ENCODE peak calls at places on chromosomes 7 and 10, in nine cellular contexts. U is prostate gland; D is dorsolateral prefrontal cortex; M is sigmoid colon; Y is small intestine; O is fibroblast of mammary gland; F is activated CD8-positive, alpha-beta memory T cell treated with anti-CD3 and anti-CD28 coated beads for 1 hour; J is NAMALWA; Q is ecto neural progenitor cell. T is an unnamed sample.

GRCh38 chr10:102588875-102589274 is 55.4 kb upstream of the TRIM8 start:
- DNase-seq in Q (no peak), M (no peak), F (no peak), J (no peak), U (no peak), D (no peak), Y (no peak), O (no peak), T (no peak)

GRCh38 chr7:133789951-133790350 is 337.2 kb upstream of the LRGUK start:
- DNase-seq in D (no peak), J (no peak), Q (no peak), U (no peak), F (no peak), O (no peak), M (no peak), Y (no peak), T (no peak)

GRCh38 chr7:34130558-34131285 is 225.4 kb downstream of the BMPER start:
- DNase-seq in Y (no peak), D (no peak), M (no peak), Q (no peak), F (no peak), J (no peak), O (no peak), U (peak), T (no peak)

GRCh38 chr10:126924915-126925300 is 19.7 kb downstream of the DOCK1 start:
- DNase-seq in Y (no peak), D (no peak), J (no peak), M (no peak), U (no peak), F (no peak), Q (no peak), O (peak), T (no peak)

GRCh38 chr7:90663176-90663575 is 67.1 kb downstream of the CDK14 start:
- DNase-seq in Y (no peak), Q (no peak), J (no peak), D (no peak), O (no peak), F (no peak), M (no peak), U (no peak), T (no peak)

GRCh38 chr7:54546081-54546985 is 4.2 kb downstream of the VSTM2A start:
- DNase-seq in D (no peak), Y (no peak), J (no peak), Q (peak), U (no peak), F (no peak), M (no peak), O (no peak), T (peak)

GRCh38 chr7:106283831-106284515 is 810 bp downstream of the NAMPT start:
- DNase-seq in J (peak), Q (peak), O (peak), Y (peak), U (peak), M (peak), F (no peak), D (peak), T (peak)

GRCh38 chr10:31242902-31243301 is 76.1 kb upstream of the ZEB1 start:
- DNase-seq in Q (no peak), D (no peak), F (no peak), M (no peak), J (no peak), U (no peak), O (peak), Y (no peak), T (no peak)

GRCh38 chr7:120170849-120171248 is 102.1 kb upstream of the KCND2 start:
- DNase-seq in D (no peak), Q (no peak), M (no peak), Y (no peak), U (no peak), F (no peak), O (peak), J (no peak), T (no peak)

GRCh38 chr10:16787361-16787791 is 29.8 kb downstream of the RSU1 start:
- DNase-seq in M (no peak), J (no peak), U (no peak), D (no peak), Q (no peak), Y (no peak), F (peak), O (no peak), T (no peak)

GRCh38 chr7:1829111-1829510 is 159.0 kb downstream of the ELFN1 start:
- DNase-seq in U (no peak), M (peak), O (no peak), F (no peak), Q (no peak), D (no peak), Y (no peak), J (no peak), T (no peak)

GRCh38 chr7:27117687-27118491 is 12.7 kb downstream of the HOXA4 start:
- DNase-seq in F (no peak), M (peak), U (no peak), Q (no peak), D (no peak), Y (no peak), J (no peak), O (peak), T (no peak)

GRCh38 chr10:98528166-98528784 is 81.5 kb upstream of the HPS1 start:
- DNase-seq in Q (no peak), O (peak), U (no peak), D (no peak), F (no peak), Y (no peak), J (no peak), M (no peak), T (no peak)

GRCh38 chr7:119562839-119563238 is 710.1 kb upstream of the KCND2 start:
- DNase-seq in Y (no peak), U (no peak), M (no peak), Q (no peak), F (no peak), J (no peak), D (no peak), O (no peak), T (no peak)

GRCh38 chr10:125061557-125062243 is 98.7 kb downstream of the CTBP2 start:
- DNase-seq in Q (no peak), F (no peak), O (no peak), J (peak), M (no peak), Y (no peak), D (no peak), U (no peak), T (no peak)

GRCh38 chr7:93148135-93148534 is at the start of gene SAMD9L:
- DNase-seq in F (no peak), O (peak), U (no peak), D (no peak), M (no peak), Q (no peak), J (peak), Y (peak), T (no peak)

GRCh38 chr7:87220734-87221215 is 1.2 kb upstream of the TMEM243 start:
- DNase-seq in U (peak), Y (peak), J (no peak), Q (no peak), O (peak), F (no peak), M (no peak), D (peak), T (peak)

GRCh38 chr10:51074238-51075028 is at the start of gene PRKG1:
- DNase-seq in M (peak), J (no peak), Y (peak), D (peak), U (peak), Q (peak), F (no peak), O (peak), T (peak)

GRCh38 chr7:157044151-157044687 is 33.8 kb upstream of the MNX1 start:
- DNase-seq in U (no peak), Y (no peak), M (no peak), D (no peak), Q (no peak), J (no peak), O (peak), F (no peak), T (no peak)